ENCODE peak calls at places on chromosome 3, in eight cellular contexts. O is activated CD8-positive, alpha-beta memory T cell treated with anti-CD3 and anti-CD28 coated beads, Interleukin-2, amount 50 U/mL, for 4 hours; H is fibroblast of the aortic adventitia; C is OCI-LY7; W is foreskin fibroblast; K is nucleus accumbens; D is left colon; V is nephron progenitor cell. Y is an unnamed sample.

GRCh38 chr3:179098388-179099077 is 26.9 kb upstream of the ZMAT3 start:
- DNase-seq in C (no peak), O (no peak), W (peak; percentile 64), K (no peak), H (peak; percentile 34), V (no peak), D (no peak), Y (no peak)

GRCh38 chr3:149512073-149512782 is 37.7 kb downstream of the TM4SF4 start:
- DNase-seq in O (no peak), H (peak; percentile 75), C (peak; percentile 29), K (peak; percentile 61), W (peak; percentile 85), V (peak; percentile 69), D (peak; percentile 58), Y (no peak)

GRCh38 chr3:184748219-184749135 is 36.6 kb upstream of the MAGEF1 start:
- DNase-seq in O (no peak), H (peak; percentile 67), K (no peak), D (no peak), V (no peak), W (peak; percentile 43), C (peak; percentile 35), Y (no peak)

GRCh38 chr3:48558446-48559134 is 2.0 kb upstream of the PFKFB4 start:
- DNase-seq in D (no peak), H (no peak), V (no peak), K (no peak), O (no peak), W (no peak), C (no peak), Y (no peak)

GRCh38 chr3:59422312-59422711 is 372.5 kb upstream of the CFAP20DC start:
- DNase-seq in K (no peak), D (no peak), C (no peak), W (peak; percentile 53), H (no peak), O (no peak), V (no peak), Y (no peak)

GRCh38 chr3:143736205-143736604 is 112.1 kb downstream of the SLC9A9 start:
- DNase-seq in V (no peak), O (no peak), W (peak; percentile 12), C (no peak), K (no peak), H (no peak), D (no peak), Y (no peak)

GRCh38 chr3:46215810-46216414 is 7.8 kb upstream of the CCR1 start:
- DNase-seq in K (no peak), C (no peak), H (peak; percentile 30), V (no peak), D (no peak), W (peak; percentile 44), O (no peak), Y (no peak)

GRCh38 chr3:159172473-159172872 is 370.6 kb downstream of the MFSD1 start:
- DNase-seq in O (no peak), K (no peak), H (no peak), C (no peak), W (no peak), D (no peak), V (no peak), Y (no peak)

GRCh38 chr3:197010556-197011351 is 18.9 kb downstream of the MELTF start:
- DNase-seq in V (no peak), H (no peak), O (no peak), D (no peak), K (no peak), W (peak; percentile 36), C (no peak), Y (no peak)

GRCh38 chr3:57889807-57890206 is 118.4 kb upstream of the FLNB start:
- DNase-seq in O (no peak), D (no peak), K (no peak), W (no peak), C (no peak), H (peak; percentile 79), V (no peak), Y (no peak)

GRCh38 chr3:135499426-135499825 is 466.1 kb upstream of the PPP2R3A start:
- DNase-seq in V (no peak), K (no peak), D (no peak), W (no peak), H (no peak), C (no peak), O (no peak), Y (no peak)

GRCh38 chr3:5002174-5002870 is 23.1 kb downstream of the BHLHE40 start:
- DNase-seq in D (no peak), H (no peak), O (peak; percentile 54), K (no peak), V (no peak), C (no peak), W (no peak), Y (no peak)

GRCh38 chr3:25904248-25904647 is 114.4 kb downstream of the OXSM start:
- DNase-seq in K (no peak), O (no peak), V (no peak), H (no peak), C (peak; percentile 14), W (no peak), D (no peak), Y (no peak)

GRCh38 chr3:129398803-129399144 is 29.7 kb downstream of the EFCAB12 start:
- DNase-seq in V (peak; percentile 25), C (peak; percentile 20), W (peak; percentile 47), D (peak; percentile 34), H (no peak), O (peak; percentile 21), K (no peak), Y (no peak)

GRCh38 chr3:160707187-160707789 is 30.3 kb downstream of the ARL14 start:
- DNase-seq in W (peak; percentile 67), C (peak; percentile 58), H (peak; percentile 72), K (peak; percentile 26), O (no peak), V (peak; percentile 16), D (peak; percentile 6), Y (no peak)

GRCh38 chr3:184261270-184262165 is at the start of gene CAMK2N2:
- DNase-seq in W (peak; percentile 70), V (peak; percentile 78), K (peak; percentile 66), C (peak; percentile 33), H (peak; percentile 18), D (peak; percentile 66), O (peak; percentile 62), Y (no peak)

GRCh38 chr3:117287602-117288001 is 578.0 kb downstream of the TUSC7 start:
- DNase-seq in O (no peak), W (no peak), V (no peak), C (no peak), D (no peak), H (no peak), K (no peak), Y (no peak)

GRCh38 chr3:53350652-53351051 is 3.3 kb upstream of the DCP1A start:
- DNase-seq in C (peak; percentile 66), O (no peak), H (peak; percentile 59), V (no peak), K (no peak), W (peak; percentile 69), D (peak; percentile 38), Y (no peak)

GRCh38 chr3:149703474-149703873 is 45.6 kb upstream of the WWTR1 start:
- DNase-seq in K (no peak), O (no peak), H (peak; percentile 73), V (no peak), C (no peak), D (no peak), W (peak; percentile 88), Y (peak; percentile 15)

GRCh38 chr3:109018828-109019227 is 65.1 kb upstream of the GUCA1C start:
- DNase-seq in C (peak; percentile 0), O (no peak), V (no peak), K (no peak), H (no peak), D (no peak), W (no peak), Y (no peak)

GRCh38 chr3:16498130-16498890 is 15.2 kb downstream of the RFTN1 start:
- DNase-seq in H (no peak), O (no peak), W (no peak), V (no peak), D (no peak), C (peak; percentile 47), K (no peak), Y (no peak)

GRCh38 chr3:11757441-11757875 is 89.2 kb downstream of the TAMM41 start:
- DNase-seq in C (no peak), W (peak; percentile 72), K (no peak), V (no peak), D (no peak), H (peak; percentile 18), O (no peak), Y (no peak)

GRCh38 chr3:172929451-172929850 is 178.9 kb downstream of the ECT2 start:
- DNase-seq in O (no peak), V (no peak), K (no peak), D (no peak), H (no peak), W (no peak), C (no peak), Y (no peak)

GRCh38 chr3:62368705-62369475 is 4.5 kb downstream of the FEZF2 start:
- DNase-seq in K (no peak), D (no peak), C (no peak), H (no peak), O (no peak), W (peak; percentile 49), V (no peak), Y (no peak)

GRCh38 chr3:128496602-128497304 is 3.8 kb upstream of the GATA2 start:
- DNase-seq in V (no peak), W (peak; percentile 58), H (peak; percentile 22), D (no peak), O (no peak), K (peak; percentile 22), C (no peak), Y (no peak)

GRCh38 chr3:125128861-125129501 is 73.2 kb upstream of the HEG1 start:
- DNase-seq in D (no peak), V (no peak), O (no peak), K (no peak), C (no peak), H (peak; percentile 99), W (peak; percentile 88), Y (peak; percentile 86)

GRCh38 chr3:46981932-46982471 is 2.5 kb downstream of the NBEAL2 start:
- DNase-seq in C (no peak), O (no peak), V (no peak), D (peak; percentile 65), K (no peak), W (no peak), H (no peak), Y (no peak)

GRCh38 chr3:126528800-126529541 is 5.0 kb downstream of the CHST13 start:
- DNase-seq in W (peak; percentile 57), V (no peak), D (no peak), O (no peak), C (no peak), H (peak; percentile 55), K (no peak), Y (no peak)

GRCh38 chr3:18652781-18653180 is 227.6 kb upstream of the SATB1 start:
- DNase-seq in K (no peak), C (no peak), V (no peak), O (no peak), D (no peak), H (no peak), W (no peak), Y (no peak)

GRCh38 chr3:47577583-47578118 is 1.0 kb downstream of the CSPG5 start:
- DNase-seq in C (no peak), V (peak; percentile 38), H (no peak), K (no peak), D (peak; percentile 20), O (no peak), W (peak; percentile 42), Y (no peak)